ENCODE peak calls at places on chromosomes 2 and 18, in nine cellular contexts. V is dorsolateral prefrontal cortex, Q is vagina, N is Peyer's patch, O is nephron progenitor cell, U is GM10248, C is GM06990, M is fibroblast of pulmonary artery, G is LNCaP clone FGC. A is an unnamed sample.

GRCh38 chr2:140734992-140735391 is 1395.8 kb downstream of the LRP1B start:
- DNase-seq in C (no peak), Q (no peak), M (no peak), N (no peak), U (no peak), G (no peak), O (no peak), V (no peak), A (no peak)

GRCh38 chr18:12308386-12309100 is 502 bp downstream of the TUBB6 start:
- DNase-seq in C (peak; percentile 66), O (peak; percentile 74), M (peak; percentile 92), Q (no peak), G (no peak), U (peak; percentile 82), N (peak; percentile 80), V (peak; percentile 32), A (peak; percentile 84)

GRCh38 chr2:85523906-85524566 is 14.9 kb upstream of the MAT2A start:
- DNase-seq in N (no peak), G (no peak), V (no peak), U (no peak), O (no peak), C (no peak), Q (no peak), M (no peak), A (no peak)

GRCh38 chr2:129518937-129519336 is 460.5 kb upstream of the RAB6C start:
- DNase-seq in G (no peak), O (no peak), M (no peak), U (no peak), C (no peak), V (no peak), N (no peak), Q (no peak), A (no peak)

GRCh38 chr2:42960835-42961165 is 168.4 kb upstream of the HAAO start:
- DNase-seq in Q (no peak), M (no peak), O (no peak), C (no peak), U (no peak), G (no peak), N (no peak), V (no peak), A (no peak)

GRCh38 chr2:99275882-99276281 is 20.4 kb upstream of the LYG2 start:
- DNase-seq in V (no peak), U (no peak), M (no peak), N (no peak), Q (no peak), O (no peak), G (no peak), C (no peak), A (no peak)

GRCh38 chr18:48028081-48028480 is 97.6 kb upstream of the SMAD2 start:
- DNase-seq in U (no peak), O (no peak), V (no peak), M (no peak), C (no peak), N (no peak), Q (no peak), G (no peak), A (no peak)

GRCh38 chr2:8457092-8457481 is 224.8 kb upstream of the ID2 start:
- DNase-seq in Q (no peak), O (no peak), G (no peak), V (no peak), N (peak; percentile 85), M (no peak), C (no peak), U (no peak), A (no peak)

GRCh38 chr2:23776021-23776420 is 150.9 kb downstream of the ATAD2B start:
- DNase-seq in C (no peak), G (no peak), U (no peak), Q (no peak), N (no peak), V (no peak), M (no peak), O (no peak), A (no peak)

GRCh38 chr2:95158891-95159619 is 593 bp downstream of the ZNF514 start:
- DNase-seq in V (peak; percentile 58), U (peak; percentile 58), O (no peak), G (no peak), N (peak; percentile 75), Q (no peak), C (peak; percentile 61), M (peak; percentile 45), A (no peak)

GRCh38 chr2:236177967-236178909 is 10.1 kb upstream of the GBX2 start:
- DNase-seq in O (peak; percentile 89), Q (no peak), M (peak; percentile 62), V (no peak), U (peak; percentile 67), N (peak; percentile 79), C (peak; percentile 47), G (no peak), A (no peak)

GRCh38 chr2:236179653-236180500 is 11.7 kb upstream of the GBX2 start:
- DNase-seq in C (no peak), M (peak; percentile 52), N (no peak), Q (no peak), O (no peak), U (no peak), V (no peak), G (no peak), A (no peak)

GRCh38 chr2:236178921-236179652 is 10.9 kb upstream of the GBX2 start:
- DNase-seq in N (no peak), C (no peak), G (no peak), M (peak; percentile 20), Q (no peak), O (no peak), U (no peak), V (no peak), A (no peak)

GRCh38 chr2:236180501-236180816 is 12.3 kb upstream of the GBX2 start:
- DNase-seq in G (no peak), M (no peak), C (no peak), N (no peak), O (no peak), U (no peak), Q (no peak), V (no peak), A (no peak)

GRCh38 chr2:236180831-236181453 is 12.8 kb upstream of the GBX2 start:
- DNase-seq in O (peak; percentile 83), M (peak; percentile 83), U (peak; percentile 61), G (no peak), C (no peak), Q (no peak), N (no peak), V (no peak), A (no peak)
- TF ChIP-seq CTCF in O (peak; percentile 83), M (peak; percentile 72), U (peak; percentile 59), G (peak; percentile 61), C (peak; percentile 64), Q (peak; percentile 54), N (peak; percentile 74), V (peak; percentile 71), A (peak; percentile 67)

GRCh38 chr2:156331572-156332451 is 709 bp downstream of the NR4A2 start:
- DNase-seq in N (peak; percentile 74), V (no peak), O (peak; percentile 40), U (no peak), Q (peak; percentile 93), C (no peak), M (peak; percentile 88), G (no peak), A (peak; percentile 52)

GRCh38 chr2:156333274-156333950 is 891 bp upstream of the NR4A2 start:
- DNase-seq in V (no peak), M (no peak), U (no peak), N (no peak), G (no peak), Q (no peak), O (no peak), C (peak; percentile 69), A (no peak)

GRCh38 chr2:156332452-156333273 is at the start of gene NR4A2:
- DNase-seq in O (peak; percentile 78), V (peak; percentile 87), N (peak; percentile 94), G (peak; percentile 47), U (peak; percentile 86), Q (peak; percentile 97), M (peak; percentile 95), C (peak; percentile 92), A (peak; percentile 54)

GRCh38 chr2:156333951-156334495 is 1.5 kb upstream of the NR4A2 start:
- DNase-seq in O (peak; percentile 76), U (no peak), V (peak; percentile 53), Q (peak; percentile 91), G (no peak), C (peak; percentile 87), N (peak; percentile 84), M (peak; percentile 69), A (peak; percentile 47)

DNA sequence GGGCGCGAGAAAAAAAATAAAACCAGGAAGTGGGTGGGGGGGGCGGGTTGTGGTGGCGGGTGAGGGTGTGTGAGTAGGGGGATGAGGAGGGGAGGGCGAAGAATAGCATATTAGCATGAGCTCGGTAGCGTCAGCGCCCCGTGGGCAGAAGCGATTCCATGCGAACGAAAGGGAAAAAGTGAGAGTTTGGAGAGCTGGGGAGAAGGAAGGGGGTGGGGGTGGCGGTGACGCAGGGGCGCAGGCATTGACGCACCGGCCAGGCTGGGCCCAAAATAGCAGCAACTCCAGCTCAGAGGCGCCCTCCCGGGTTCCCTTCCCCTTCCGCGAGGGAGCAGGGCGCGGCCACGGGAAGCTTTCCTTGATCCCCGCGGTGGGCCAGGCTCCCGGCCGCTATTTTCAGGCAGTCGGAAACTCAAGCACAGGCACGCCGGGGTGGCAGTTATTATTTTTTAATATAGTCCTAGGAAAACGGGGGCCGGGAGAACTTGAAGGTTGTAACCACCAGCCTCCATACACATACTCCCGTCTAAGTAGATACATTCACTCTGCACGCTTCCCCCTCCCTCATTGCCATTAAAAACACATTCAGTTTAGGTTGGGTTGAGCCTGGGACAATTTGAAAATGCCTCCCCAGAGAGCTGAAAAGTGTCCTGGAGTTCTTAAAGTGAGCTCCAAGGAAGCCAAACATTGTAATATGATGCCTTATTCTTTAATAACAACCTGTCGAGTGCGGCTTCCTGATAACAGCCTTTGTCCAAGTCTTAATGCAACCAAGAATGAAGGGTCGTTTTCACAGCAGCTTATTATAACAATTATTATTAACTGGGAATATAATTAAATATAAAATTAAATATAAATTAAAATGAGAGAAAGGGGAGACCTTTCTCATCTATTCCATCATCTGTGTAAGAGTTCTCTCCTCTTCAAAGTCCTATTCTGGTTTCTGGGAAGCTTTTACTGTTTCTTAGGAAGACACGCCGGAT is 2.3 kb upstream of the NR4A2 start:
- DNase-seq in M (peak; percentile 97), G (no peak), V (peak; percentile 91), C (no peak), N (peak; percentile 90), Q (peak; percentile 96), O (peak; percentile 66), U (no peak), A (peak; percentile 88)
- TF ChIP-seq CTCF in M (no peak), G (peak; percentile 36), V (peak; percentile 53), C (peak; percentile 1), N (no peak), Q (no peak), O (no peak), U (peak; percentile 22), A (peak; percentile 22)

DNA sequence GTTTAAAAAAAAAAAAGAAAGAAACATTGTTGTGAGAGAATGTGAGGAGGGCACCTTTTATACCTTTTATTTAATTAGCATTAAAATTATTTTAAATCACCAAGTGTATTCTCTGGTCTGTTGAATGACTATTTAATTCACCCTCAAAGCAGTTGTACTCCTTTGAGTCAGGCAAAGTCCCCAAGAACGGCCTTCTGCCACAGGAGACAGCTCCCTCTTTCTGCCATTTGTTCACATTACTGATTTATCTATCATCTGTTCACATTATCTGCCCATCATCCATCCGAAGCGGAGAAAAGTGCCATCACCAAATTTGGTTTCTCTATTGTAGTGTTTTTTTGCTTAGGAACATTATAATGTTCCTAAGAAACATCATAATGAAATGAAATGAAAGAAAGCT is 240.7 kb upstream of the DPP10 start:
- DNase-seq in O (no peak), U (no peak), Q (no peak), G (no peak), V (no peak), N (no peak), M (no peak), C (no peak), A (no peak)
- TF ChIP-seq CTCF in O (no peak), U (no peak), Q (no peak), G (peak; percentile 38), V (no peak), N (no peak), M (no peak), C (peak; percentile 12), A (no peak)

GRCh38 chr2:88159955-88160415 is 10.2 kb upstream of the THNSL2 start:
- DNase-seq in Q (no peak), C (peak; percentile 9), G (peak; percentile 31), U (peak; percentile 57), V (peak; percentile 47), O (peak; percentile 51), N (no peak), M (peak; percentile 79), A (peak; percentile 37)
- TF ChIP-seq CTCF in Q (peak; percentile 73), C (peak; percentile 80), G (peak; percentile 86), U (peak; percentile 73), V (peak; percentile 92), O (peak; percentile 84), N (peak; percentile 97), M (peak; percentile 95), A (peak; percentile 93)